ENCODE peak calls at places on chromosomes 13 and 19, in six cellular contexts. G is lower lobe of right lung, U is WERI-Rb-1, T is psoas muscle, N is kidney epithelial cell, O is bronchial epithelial cell. E is an unnamed sample.

GRCh38 chr13:51360489-51360888 is 21.0 kb downstream of the SERPINE3 start:
- DNase-seq in G (no peak), U (no peak), T (no peak), N (no peak), O (no peak), E (no peak)

GRCh38 chr13:112242777-112243176 is 133.4 kb upstream of the SPACA7 start:
- DNase-seq in G (no peak), U (no peak), T (no peak), N (no peak), O (no peak), E (no peak)

GRCh38 chr19:13033244-13033643 is 38.0 kb downstream of the NFIX start:
- DNase-seq in G (no peak), U (no peak), T (no peak), N (no peak), O (no peak), E (no peak)

GRCh38 chr13:114196629-114197028 is 17.6 kb downstream of the CFAP97D2 start:
- DNase-seq in G (no peak), U (no peak), T (no peak), N (no peak), O (no peak), E (no peak)

GRCh38 chr13:102317593-102317992 is 84.3 kb downstream of the FGF14 start:
- DNase-seq in G (peak; percentile 45), U (peak; percentile 54), T (peak; percentile 87), N (no peak), O (no peak), E (no peak)

GRCh38 chr19:6997679-6998445 is 23.4 kb downstream of the MBD3L2B start:
- DNase-seq in G (no peak), U (no peak), T (no peak), N (no peak), O (peak; percentile 35), E (no peak)

GRCh38 chr19:41641879-41642485 is 15.1 kb upstream of the CEACAM4 start:
- DNase-seq in G (peak; percentile 65), U (peak; percentile 66), T (no peak), N (no peak), O (peak; percentile 44), E (no peak)

GRCh38 chr13:102198418-102199322 is 203.2 kb downstream of the FGF14 start:
- DNase-seq in G (no peak), U (no peak), T (no peak), N (no peak), O (peak; percentile 57), E (no peak)

GRCh38 chr13:37715606-37716015 is 117.0 kb upstream of the POSTN start:
- DNase-seq in G (no peak), U (no peak), T (no peak), N (peak; percentile 9), O (peak; percentile 91), E (peak; percentile 80)

GRCh38 chr19:28394705-28395104 is 818.2 kb downstream of the UQCRFS1 start:
- DNase-seq in G (no peak), U (peak; percentile 80), T (no peak), N (no peak), O (no peak), E (no peak)

GRCh38 chr19:55442372-55443044 is 592 bp downstream of the SHISA7 start:
- DNase-seq in G (no peak), U (peak; percentile 60), T (no peak), N (no peak), O (no peak), E (no peak)

GRCh38 chr19:48491793-48492123 is 19.9 kb downstream of the LMTK3 start:
- DNase-seq in G (no peak), U (peak; percentile 60), T (no peak), N (no peak), O (no peak), E (no peak)

GRCh38 chr13:24275041-24275440 is 34.3 kb upstream of the C1QTNF9 start:
- DNase-seq in G (no peak), U (no peak), T (no peak), N (no peak), O (no peak), E (no peak)

GRCh38 chr19:14432817-14433453 is at the start of gene PKN1:
- DNase-seq in G (peak; percentile 70), U (peak; percentile 70), T (peak; percentile 71), N (no peak), O (no peak), E (no peak)

GRCh38 chr13:68727788-68728187 is 1379.8 kb upstream of the ATXN8OS start:
- DNase-seq in G (no peak), U (no peak), T (no peak), N (no peak), O (no peak), E (no peak)

GRCh38 chr19:36604656-36605100 is 435 bp upstream of the ZNF382 start:
- DNase-seq in G (peak; percentile 69), U (peak; percentile 76), T (peak; percentile 68), N (peak; percentile 12), O (peak; percentile 18), E (no peak)

GRCh38 chr19:14015454-14016035 is 9.4 kb upstream of the RFX1 start:
- DNase-seq in G (peak; percentile 5), U (no peak), T (no peak), N (no peak), O (no peak), E (no peak)

GRCh38 chr19:2333027-2333806 is 4.7 kb downstream of the SPPL2B start:
- DNase-seq in G (no peak), U (peak; percentile 52), T (no peak), N (no peak), O (no peak), E (no peak)

GRCh38 chr19:38076337-38076736 is 147.7 kb downstream of the DPF1 start:
- DNase-seq in G (no peak), U (no peak), T (no peak), N (no peak), O (no peak), E (no peak)

GRCh38 chr19:38071647-38072046 is 152.4 kb downstream of the DPF1 start:
- DNase-seq in G (no peak), U (no peak), T (no peak), N (no peak), O (no peak), E (no peak)

GRCh38 chr19:38070573-38070972 is 153.4 kb downstream of the DPF1 start:
- DNase-seq in G (no peak), U (no peak), T (no peak), N (peak; percentile 48), O (peak; percentile 78), E (no peak)

GRCh38 chr19:38072776-38073411 is 151.1 kb downstream of the DPF1 start:
- DNase-seq in G (peak; percentile 51), U (no peak), T (no peak), N (no peak), O (no peak), E (no peak)

DNA sequence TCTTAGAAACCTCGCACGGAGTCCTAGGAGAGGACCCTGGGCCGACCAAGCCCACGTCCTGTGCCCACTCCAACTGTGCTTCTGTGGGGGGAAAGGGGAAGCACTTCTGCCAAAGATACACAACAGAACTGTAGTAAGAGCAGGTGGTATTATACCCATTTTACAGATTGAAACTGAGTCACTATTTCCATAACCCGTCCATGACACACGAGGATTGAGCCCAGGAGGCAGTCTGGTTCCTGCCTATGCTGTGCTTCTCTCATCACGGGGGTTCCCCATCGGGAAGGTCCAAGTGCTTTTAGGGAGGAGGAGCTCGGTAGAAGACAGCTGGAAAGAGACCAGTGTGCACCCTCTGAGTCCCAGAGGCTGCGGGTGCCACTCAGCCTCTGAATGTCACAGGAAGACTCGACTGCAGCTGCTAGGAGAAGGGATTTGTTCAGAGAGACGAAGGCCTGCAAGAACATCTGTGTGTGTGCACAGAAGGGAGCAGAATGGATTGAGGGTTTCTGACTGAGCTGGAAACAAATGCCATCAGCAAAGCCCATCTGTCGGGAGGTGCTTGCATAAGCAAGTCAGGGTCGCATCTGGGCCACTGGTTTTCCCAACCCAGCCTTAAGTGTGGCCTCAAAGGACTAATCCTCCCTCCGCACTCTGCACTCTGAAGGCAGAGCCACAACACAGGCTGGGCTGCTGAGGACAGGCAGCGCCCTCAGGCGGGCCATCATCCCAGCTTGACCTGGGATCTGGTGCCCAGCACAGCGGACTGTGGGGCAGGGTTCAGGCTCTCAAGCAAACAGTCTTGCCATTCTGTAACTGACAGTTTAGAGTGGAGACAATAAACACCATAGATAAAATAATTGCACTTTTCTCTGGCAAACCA is 150.0 kb downstream of the DPF1 start:
- DNase-seq in G (no peak), U (peak; percentile 97), T (no peak), N (no peak), O (no peak), E (no peak)
- TF ChIP-seq CTCF in G (no peak), U (peak; percentile 93), T (no peak), N (no peak), O (no peak), E (peak; percentile 23)

DNA sequence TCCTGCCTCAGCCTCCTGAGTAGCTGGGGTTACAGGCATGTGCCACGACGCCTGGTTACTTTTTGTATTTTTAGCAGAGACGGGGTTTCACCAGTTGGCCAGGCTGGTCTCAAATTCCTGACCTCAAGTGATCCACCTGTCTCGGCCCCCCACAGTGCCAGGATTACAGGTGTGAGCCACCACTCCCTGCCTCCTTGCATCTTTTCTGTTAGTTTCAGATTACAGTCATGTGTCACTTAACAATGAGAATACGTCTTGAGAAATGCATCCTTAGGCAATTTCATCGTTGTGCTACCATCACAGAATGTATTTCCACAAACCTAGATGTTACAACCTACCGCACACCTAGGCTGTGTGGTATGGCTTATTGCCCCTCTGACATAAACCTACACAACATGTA is 180.4 kb downstream of the TM9SF2 start:
- DNase-seq in G (no peak), U (no peak), T (no peak), N (no peak), O (no peak), E (no peak)
- H3K4me3 ChIP-seq in G (no peak overlapping the region), U (no peak overlapping the region), T (no peak overlapping the region), N (no peak overlapping the region), O (no peak overlapping the region), E (no peak overlapping the region)

GRCh38 chr13:29906432-29907011 is 56.1 kb upstream of the UBL3 start:
- DNase-seq in G (no peak), U (no peak), T (no peak), N (no peak), O (no peak), E (no peak)
- TF ChIP-seq CTCF in G (no peak), U (no peak), T (no peak), N (no peak), O (no peak), E (no peak)

GRCh38 chr19:46471778-46472543 is 598 bp upstream of the PNMA8A start:
- DNase-seq in G (no peak), U (no peak), T (no peak), N (no peak), O (no peak), E (no peak)

GRCh38 chr19:46472592-46472991 is 1.2 kb upstream of the PNMA8A start:
- DNase-seq in G (no peak), U (no peak), T (no peak), N (no peak), O (no peak), E (no peak)

GRCh38 chr19:46471116-46471733 is at the start of gene PNMA8A:
- DNase-seq in G (peak; percentile 62), U (peak; percentile 87), T (peak; percentile 83), N (no peak), O (no peak), E (no peak)

GRCh38 chr19:46469541-46470185 is 1.7 kb downstream of the PNMA8A start:
- DNase-seq in G (no peak), U (no peak), T (no peak), N (no peak), O (no peak), E (no peak)

DNA sequence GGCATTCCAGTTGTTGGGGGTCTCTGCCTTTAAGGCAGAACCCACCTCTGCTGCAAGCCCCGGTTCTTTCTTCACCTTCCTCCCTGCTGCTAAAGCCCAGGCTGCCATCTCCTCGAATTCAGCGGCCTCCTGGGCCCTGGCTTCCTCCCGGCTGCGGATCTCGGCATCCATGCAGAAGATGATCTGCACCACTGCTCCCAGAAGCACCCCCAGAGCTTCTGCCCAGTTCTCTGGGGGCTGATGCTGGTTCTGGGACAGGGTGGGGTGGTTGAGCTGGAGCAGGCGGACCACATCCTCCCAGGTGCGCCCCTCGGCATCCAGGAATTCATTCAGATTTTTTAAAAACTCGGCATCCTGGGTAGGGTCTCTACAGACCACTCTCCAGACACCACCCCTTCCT is 987 bp downstream of the PNMA8A start:
- DNase-seq in G (no peak), U (no peak), T (no peak), N (no peak), O (no peak), E (no peak)
- H3K4me3 ChIP-seq in G (no peak overlapping the region), U (no peak overlapping the region), T (no peak overlapping the region), N (no peak overlapping the region), O (no peak overlapping the region), E (no peak overlapping the region)

E was measured in AG04449.